ENCODE peak calls at places on chromosome 7, in four cellular contexts. One of them, this sample, is unnamed.

GRCh38 chr7:38232475-38233366 is 40.7 kb downstream of the TARP start:
- DNase-seq in B cell: no peak
- DNase-seq in WTC11: no peak
- DNase-seq in astrocyte of the spinal cord: peak; percentile 72
- DNase-seq in this sample: no peak

GRCh38 chr7:52017802-52018679 is 701.4 kb upstream of the COBL start:
- DNase-seq in B cell: no peak
- DNase-seq in WTC11: peak; percentile 85
- DNase-seq in astrocyte of the spinal cord: peak; percentile 1
- DNase-seq in this sample: peak; percentile 61

GRCh38 chr7:120802751-120803150 is 55.2 kb downstream of the TSPAN12 start:
- DNase-seq in B cell: no peak
- DNase-seq in WTC11: no peak
- DNase-seq in astrocyte of the spinal cord: no peak
- DNase-seq in this sample: no peak

GRCh38 chr7:136640977-136641376 is 227.5 kb upstream of the CHRM2 start:
- DNase-seq in B cell: no peak
- DNase-seq in WTC11: no peak
- DNase-seq in astrocyte of the spinal cord: no peak
- DNase-seq in this sample: no peak

GRCh38 chr7:136687693-136688322 is 180.6 kb upstream of the CHRM2 start:
- DNase-seq in B cell: no peak
- DNase-seq in WTC11: no peak
- DNase-seq in astrocyte of the spinal cord: peak; percentile 31
- DNase-seq in this sample: no peak

GRCh38 chr7:7103343-7104313 is 78.7 kb upstream of the C1GALT1 start:
- DNase-seq in B cell: peak; percentile 47
- DNase-seq in WTC11: no peak
- DNase-seq in astrocyte of the spinal cord: peak; percentile 82
- DNase-seq in this sample: no peak

GRCh38 chr7:142961595-142961972 is 579 bp downstream of the KEL start:
- DNase-seq in B cell: no peak
- DNase-seq in WTC11: no peak
- DNase-seq in astrocyte of the spinal cord: no peak
- DNase-seq in this sample: no peak

GRCh38 chr7:28044825-28045224 is 135.8 kb downstream of the JAZF1 start:
- DNase-seq in B cell: no peak
- DNase-seq in WTC11: no peak
- DNase-seq in astrocyte of the spinal cord: no peak
- DNase-seq in this sample: no peak

GRCh38 chr7:141073173-141073640 is 657 bp upstream of the TMEM178B start:
- DNase-seq in B cell: peak; percentile 32
- DNase-seq in WTC11: peak; percentile 66
- DNase-seq in astrocyte of the spinal cord: peak; percentile 54
- DNase-seq in this sample: peak; percentile 75

GRCh38 chr7:111098011-111098925 is 7.3 kb downstream of the LRRN3 start:
- DNase-seq in B cell: no peak
- DNase-seq in WTC11: peak; percentile 43
- DNase-seq in astrocyte of the spinal cord: peak; percentile 64
- DNase-seq in this sample: peak; percentile 45

GRCh38 chr7:105352018-105352612 is 36.6 kb downstream of the SRPK2 start:
- DNase-seq in B cell: peak; percentile 60
- DNase-seq in WTC11: no peak
- DNase-seq in astrocyte of the spinal cord: peak; percentile 94
- DNase-seq in this sample: no peak

GRCh38 chr7:36155811-36156361 is 2.8 kb downstream of the EEPD1 start:
- DNase-seq in B cell: no peak
- DNase-seq in WTC11: no peak
- DNase-seq in astrocyte of the spinal cord: peak; percentile 56
- DNase-seq in this sample: no peak

GRCh38 chr7:128160296-128160695 is 80.8 kb upstream of the LEP start:
- DNase-seq in B cell: no peak
- DNase-seq in WTC11: no peak
- DNase-seq in astrocyte of the spinal cord: no peak
- DNase-seq in this sample: no peak

GRCh38 chr7:95102662-95103061 is 195.3 kb downstream of the PPP1R9A start:
- DNase-seq in B cell: no peak
- DNase-seq in WTC11: no peak
- DNase-seq in astrocyte of the spinal cord: peak; percentile 53
- DNase-seq in this sample: no peak

GRCh38 chr7:27182285-27182827 is 2.7 kb downstream of the HOXA11 start:
- DNase-seq in B cell: no peak
- DNase-seq in WTC11: no peak
- DNase-seq in astrocyte of the spinal cord: no peak
- DNase-seq in this sample: peak; percentile 7

GRCh38 chr7:151631149-151631967 is 111.7 kb upstream of the RHEB start:
- DNase-seq in B cell: no peak
- DNase-seq in WTC11: peak; percentile 47
- DNase-seq in astrocyte of the spinal cord: no peak
- DNase-seq in this sample: no peak
- TF ChIP-seq CTCF in B cell: no peak
- TF ChIP-seq CTCF in WTC11: no peak
- TF ChIP-seq CTCF in astrocyte of the spinal cord: peak; percentile 14
- TF ChIP-seq CTCF in this sample: peak; percentile 19

GRCh38 chr7:88429382-88429781 is 122.7 kb upstream of the STEAP4 start:
- DNase-seq in B cell: no peak
- DNase-seq in WTC11: no peak
- DNase-seq in astrocyte of the spinal cord: no peak
- DNase-seq in this sample: no peak
- TF ChIP-seq CTCF in B cell: no peak
- TF ChIP-seq CTCF in WTC11: no peak
- TF ChIP-seq CTCF in astrocyte of the spinal cord: no peak
- TF ChIP-seq CTCF in this sample: peak; percentile 46

GRCh38 chr7:137801003-137801402 is 45.8 kb downstream of the DGKI start:
- DNase-seq in B cell: no peak
- DNase-seq in WTC11: no peak
- DNase-seq in astrocyte of the spinal cord: peak; percentile 46
- DNase-seq in this sample: no peak

GRCh38 chr7:137798073-137798763 is 48.6 kb downstream of the DGKI start:
- DNase-seq in B cell: no peak
- DNase-seq in WTC11: no peak
- DNase-seq in astrocyte of the spinal cord: no peak
- DNase-seq in this sample: no peak
- TF ChIP-seq CTCF in B cell: no peak
- TF ChIP-seq CTCF in WTC11: no peak
- TF ChIP-seq CTCF in astrocyte of the spinal cord: no peak
- TF ChIP-seq CTCF in this sample: no peak

GRCh38 chr7:603152-603941 is 83.7 kb upstream of the PDGFA start:
- DNase-seq in B cell: no peak
- DNase-seq in WTC11: no peak
- DNase-seq in astrocyte of the spinal cord: no peak
- DNase-seq in this sample: no peak

GRCh38 chr7:600935-601334 is 81.3 kb upstream of the PDGFA start:
- DNase-seq in B cell: no peak
- DNase-seq in WTC11: no peak
- DNase-seq in astrocyte of the spinal cord: no peak
- DNase-seq in this sample: peak; percentile 6

GRCh38 chr7:600149-600814 is 80.6 kb upstream of the PDGFA start:
- DNase-seq in B cell: no peak
- DNase-seq in WTC11: no peak
- DNase-seq in astrocyte of the spinal cord: no peak
- DNase-seq in this sample: peak; percentile 5

GRCh38 chr7:602341-603141 is 82.9 kb upstream of the PDGFA start:
- DNase-seq in B cell: no peak
- DNase-seq in WTC11: peak; percentile 28
- DNase-seq in astrocyte of the spinal cord: no peak
- DNase-seq in this sample: no peak

DNA sequence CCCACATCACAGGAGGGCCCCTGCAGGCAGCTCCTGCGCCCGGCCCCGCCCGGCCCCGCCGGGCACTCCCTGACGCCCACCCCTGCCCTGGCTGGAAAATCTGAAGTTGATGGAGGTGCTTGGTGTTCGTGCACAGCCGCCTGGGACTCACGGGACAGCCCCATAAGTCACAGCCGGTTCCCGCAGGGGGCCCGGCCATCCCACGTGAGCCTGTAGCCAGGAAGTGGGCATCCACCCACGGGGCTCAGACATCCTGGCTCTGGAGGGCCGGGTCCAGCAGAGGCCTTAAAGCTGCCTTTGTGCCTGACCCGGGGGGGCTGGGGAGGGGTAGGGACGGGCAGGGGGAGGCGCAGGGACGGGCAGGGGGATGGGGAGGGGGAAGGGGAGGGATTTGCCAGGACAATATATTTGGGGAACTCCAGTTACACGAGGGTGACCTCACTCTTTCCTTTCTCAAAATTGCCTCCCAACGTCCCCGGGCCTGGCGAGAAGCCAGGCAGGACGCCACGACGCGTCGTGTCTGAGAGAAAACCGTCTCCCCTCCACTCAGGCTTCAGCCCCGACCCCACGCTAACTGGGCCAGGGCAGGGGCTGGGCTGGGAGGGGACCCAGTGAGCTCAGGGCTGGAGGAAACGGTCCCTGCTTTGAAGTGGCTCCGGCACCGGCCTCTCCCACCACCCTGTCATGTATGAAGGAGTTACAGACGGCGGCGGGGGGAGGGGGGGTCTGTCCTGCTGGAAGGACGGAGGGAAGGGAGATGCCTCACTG is 82.1 kb upstream of the PDGFA start:
- DNase-seq in B cell: peak; percentile 81
- DNase-seq in WTC11: no peak
- DNase-seq in astrocyte of the spinal cord: peak; percentile 25
- DNase-seq in this sample: no peak
- TF ChIP-seq CTCF in B cell: no peak
- TF ChIP-seq CTCF in WTC11: no peak
- TF ChIP-seq CTCF in astrocyte of the spinal cord: no peak
- TF ChIP-seq CTCF in this sample: no peak

DNA sequence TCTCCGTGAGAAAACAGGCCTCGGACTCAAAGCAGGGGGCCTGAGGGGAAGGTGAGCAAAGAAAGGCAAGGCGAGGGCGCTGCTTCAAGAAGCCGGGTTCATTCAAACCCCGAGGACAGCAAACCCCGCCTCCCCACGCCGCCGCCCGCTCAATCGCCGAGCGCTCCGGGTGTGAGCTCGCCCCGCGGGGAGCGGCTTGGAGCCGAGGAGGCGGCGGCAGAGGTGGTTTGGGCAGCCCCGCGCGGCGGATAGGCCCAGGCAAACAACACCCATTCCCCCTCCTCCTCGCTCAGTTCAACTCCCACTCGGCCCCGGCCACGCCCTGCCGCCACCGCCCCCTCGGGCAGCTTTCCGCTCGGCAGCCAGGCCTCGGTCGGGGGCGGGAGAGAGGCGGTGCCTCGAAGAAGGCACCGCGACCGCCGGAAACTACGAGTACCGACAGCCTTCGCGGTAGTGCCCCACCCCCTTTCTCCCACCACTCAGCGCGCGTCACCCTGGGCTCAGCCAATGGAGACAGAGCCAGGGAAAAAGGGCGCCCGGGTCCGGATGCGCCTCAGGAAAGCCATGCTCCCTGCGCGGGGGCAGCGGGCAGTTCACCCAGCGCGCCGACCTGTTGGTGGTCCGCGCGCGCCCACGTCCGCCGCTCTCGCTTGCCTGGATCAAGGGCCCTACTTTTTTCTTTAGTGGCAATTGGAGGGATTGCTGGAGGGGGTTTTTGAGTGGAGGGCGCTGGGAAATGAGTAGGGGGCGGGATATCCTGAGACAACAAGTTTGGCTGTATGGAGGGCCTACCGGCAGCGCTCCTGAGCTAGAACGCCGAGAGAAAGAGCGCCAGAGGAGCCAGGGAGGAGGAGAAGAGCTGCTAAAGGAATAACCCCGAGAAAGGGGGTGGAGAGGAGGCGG is 674 bp upstream of the SP4 start:
- DNase-seq in B cell: peak; percentile 94
- DNase-seq in WTC11: peak; percentile 99
- DNase-seq in astrocyte of the spinal cord: peak; percentile 99
- DNase-seq in this sample: peak; percentile 100
- TF ChIP-seq CTCF in B cell: no peak
- TF ChIP-seq CTCF in WTC11: no peak
- TF ChIP-seq CTCF in astrocyte of the spinal cord: no peak
- TF ChIP-seq CTCF in this sample: peak; percentile 13

DNA sequence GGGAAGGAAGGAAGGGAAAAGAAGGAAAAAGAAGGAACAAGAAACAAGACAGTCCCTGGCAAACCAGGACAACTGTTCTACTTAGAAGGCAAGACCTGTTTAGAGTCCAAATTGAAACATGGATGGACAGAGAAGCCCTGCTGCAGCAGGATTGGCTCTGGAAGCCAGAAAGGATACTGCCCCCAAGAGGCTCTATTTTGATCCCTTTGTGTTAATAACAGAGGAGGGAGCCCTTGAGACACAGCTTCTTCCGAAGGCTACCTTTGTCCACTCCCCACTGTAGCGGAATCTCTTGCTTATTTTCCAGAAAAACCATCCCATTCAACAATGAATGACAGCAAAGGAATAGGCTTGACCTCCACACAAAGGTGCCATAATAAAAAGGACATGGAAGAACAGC is 120.3 kb upstream of the FOXK1 start:
- DNase-seq in B cell: no peak
- DNase-seq in WTC11: no peak
- DNase-seq in astrocyte of the spinal cord: no peak
- DNase-seq in this sample: no peak
- TF ChIP-seq CTCF in B cell: no peak
- TF ChIP-seq CTCF in WTC11: no peak
- TF ChIP-seq CTCF in astrocyte of the spinal cord: no peak
- TF ChIP-seq CTCF in this sample: no peak

GRCh38 chr7:134902058-134902457 is 84.2 kb upstream of the AGBL3 start:
- DNase-seq in B cell: no peak
- DNase-seq in WTC11: no peak
- DNase-seq in astrocyte of the spinal cord: no peak
- DNase-seq in this sample: no peak
- TF ChIP-seq CTCF in B cell: no peak
- TF ChIP-seq CTCF in WTC11: no peak
- TF ChIP-seq CTCF in astrocyte of the spinal cord: no peak
- TF ChIP-seq CTCF in this sample: no peak

GRCh38 chr7:157404002-157404401 is 67.2 kb downstream of the DNAJB6 start:
- DNase-seq in B cell: no peak
- DNase-seq in WTC11: no peak
- DNase-seq in astrocyte of the spinal cord: no peak
- DNase-seq in this sample: no peak
- TF ChIP-seq CTCF in B cell: no peak
- TF ChIP-seq CTCF in WTC11: no peak
- TF ChIP-seq CTCF in astrocyte of the spinal cord: no peak
- TF ChIP-seq CTCF in this sample: no peak

DNA sequence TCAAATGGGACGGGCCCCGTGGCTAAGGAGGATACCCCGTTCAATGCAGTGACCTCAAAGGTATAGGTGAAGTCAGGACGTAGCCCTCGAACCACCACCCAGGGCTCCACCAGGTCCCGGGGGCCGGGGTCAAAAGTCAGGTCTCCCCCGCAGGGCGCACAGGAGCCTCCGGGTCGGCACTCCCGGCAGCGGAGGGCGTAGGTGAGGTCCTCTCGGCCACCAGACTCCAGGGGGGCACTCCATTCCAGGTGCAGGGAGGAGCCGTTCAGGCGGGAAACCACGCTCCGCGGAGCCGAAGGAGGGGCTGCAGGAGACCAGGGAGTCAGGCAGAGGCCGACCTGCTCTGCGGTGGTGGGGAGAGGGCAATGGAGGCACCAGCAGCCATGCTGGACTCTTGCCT is 7.7 kb downstream of the EPHB4 start:
- DNase-seq in B cell: peak; percentile 35
- DNase-seq in WTC11: no peak
- DNase-seq in astrocyte of the spinal cord: no peak
- DNase-seq in this sample: no peak
- TF ChIP-seq CTCF in B cell: no peak
- TF ChIP-seq CTCF in WTC11: no peak
- TF ChIP-seq CTCF in astrocyte of the spinal cord: no peak
- TF ChIP-seq CTCF in this sample: no peak

GRCh38 chr7:154770361-154770760 is 232.6 kb downstream of the PAXIP1 start:
- DNase-seq in B cell: no peak
- DNase-seq in WTC11: no peak
- DNase-seq in astrocyte of the spinal cord: no peak
- DNase-seq in this sample: no peak
- TF ChIP-seq CTCF in B cell: no peak
- TF ChIP-seq CTCF in WTC11: no peak
- TF ChIP-seq CTCF in astrocyte of the spinal cord: no peak
- TF ChIP-seq CTCF in this sample: no peak

This sample was measured in glutamatergic neuron.